ENCODE peak calls at places on chromosomes 4 and X, in four cellular contexts. E, R, X and S are unnamed samples.

GRCh38 chr4:169115144-169115896 is 105.3 kb upstream of the CBR4 start:
- DNase-seq in E (no peak), R (no peak), X (no peak), S (no peak)

GRCh38 chr4:10629394-10629793 is 55.2 kb downstream of the CLNK start:
- DNase-seq in E (no peak), R (no peak), X (no peak), S (no peak)

GRCh38 chr4:177444911-177445736 is 2.9 kb upstream of the AGA start:
- DNase-seq in E (no peak), R (no peak), X (no peak), S (no peak)

GRCh38 chr4:145283909-145284308 is 103.5 kb upstream of the OTUD4 start:
- DNase-seq in E (no peak), R (no peak), X (no peak), S (no peak)

GRCh38 chr4:136811496-136812077 is 720.7 kb downstream of the PCDH18 start:
- DNase-seq in E (no peak), R (no peak), X (no peak), S (no peak)

GRCh38 chr4:53132117-53132889 is 233.6 kb downstream of the SCFD2 start:
- DNase-seq in E (no peak), R (peak; percentile 76), X (no peak), S (no peak)

GRCh38 chr4:16205298-16206164 is 20.7 kb downstream of the TAPT1 start:
- DNase-seq in E (no peak), R (peak; percentile 26), X (peak; percentile 47), S (peak; percentile 35)

GRCh38 chrX:112223391-112223790 is 140.8 kb upstream of the TRPC5 start:
- DNase-seq in E (no peak), R (no peak), X (no peak), S (no peak)

GRCh38 chrX:70434914-70435586 is 9.6 kb upstream of the DLG3 start:
- DNase-seq in E (no peak), R (peak; percentile 51), X (no peak), S (no peak)

GRCh38 chr4:86033171-86033570 is 326.7 kb downstream of the MAPK10 start:
- DNase-seq in E (peak; percentile 39), R (peak; percentile 97), X (peak; percentile 64), S (no peak)

GRCh38 chr4:52244773-52245360 is 193.8 kb downstream of the SPATA18 start:
- DNase-seq in E (no peak), R (no peak), X (peak; percentile 39), S (no peak)

GRCh38 chrX:19746919-19747671 is 140.3 kb downstream of the SH3KBP1 start:
- DNase-seq in E (no peak), R (no peak), X (no peak), S (no peak)

GRCh38 chrX:47992093-47992375 is 11.8 kb downstream of the ZNF182 start:
- DNase-seq in E (no peak), R (no peak), X (no peak), S (no peak)

GRCh38 chrX:39665830-39666518 is 431.8 kb downstream of the BCOR start:
- DNase-seq in E (no peak), R (no peak), X (peak; percentile 7), S (no peak)

GRCh38 chrX:45506149-45506768 is 305.6 kb upstream of the DIPK2B start:
- DNase-seq in E (no peak), R (no peak), X (no peak), S (no peak)

GRCh38 chrX:16528620-16529019 is 121.3 kb upstream of the S100G start:
- DNase-seq in E (no peak), R (no peak), X (no peak), S (no peak)

GRCh38 chrX:37302569-37302968 is 46.6 kb upstream of the PRRG1 start:
- DNase-seq in E (no peak), R (peak; percentile 70), X (peak; percentile 52), S (peak; percentile 20)

GRCh38 chrX:37993857-37994619 is 12.3 kb upstream of the SYTL5 start:
- DNase-seq in E (no peak), R (no peak), X (peak; percentile 33), S (peak; percentile 55)

GRCh38 chr4:123229326-123229725 is 167.3 kb upstream of the SPRY1 start:
- DNase-seq in E (no peak), R (no peak), X (no peak), S (no peak)

GRCh38 chrX:135914404-135914803 is 20.9 kb downstream of the SAGE1 start:
- DNase-seq in E (no peak), R (no peak), X (no peak), S (no peak)

GRCh38 chr4:86816463-86817107 is 32.6 kb downstream of the SLC10A6 start:
- DNase-seq in E (no peak), R (peak; percentile 39), X (no peak), S (no peak)

GRCh38 chr4:136392576-136392975 is 1139.7 kb downstream of the PCDH18 start:
- DNase-seq in E (no peak), R (no peak), X (peak; percentile 11), S (peak; percentile 2)

GRCh38 chrX:2697741-2698294 is 6.7 kb downstream of the CD99 start:
- DNase-seq in E (no peak), R (no peak), X (no peak), S (no peak)

GRCh38 chrX:30951003-30951402 is 61.9 kb upstream of the TAB3 start:
- DNase-seq in E (no peak), R (no peak), X (no peak), S (no peak)

GRCh38 chr4:8643441-8643840 is 50.9 kb downstream of the CPZ start:
- DNase-seq in E (no peak), R (no peak), X (no peak), S (no peak)

GRCh38 chr4:8642651-8643321 is 50.2 kb downstream of the CPZ start:
- DNase-seq in E (no peak), R (no peak), X (no peak), S (no peak)

GRCh38 chr4:8640816-8641215 is 48.3 kb downstream of the CPZ start:
- DNase-seq in E (no peak), R (no peak), X (no peak), S (no peak)

GRCh38 chr4:8641256-8641655 is 48.7 kb downstream of the CPZ start:
- DNase-seq in E (no peak), R (no peak), X (no peak), S (no peak)

GRCh38 chr4:8641931-8642650 is 49.5 kb downstream of the CPZ start:
- DNase-seq in E (no peak), R (no peak), X (no peak), S (no peak)
- H3K4me3 ChIP-seq in E (no peak overlapping the region), R (no peak overlapping the region), X (no peak overlapping the region), S (no peak overlapping the region)

GRCh38 chr4:174874898-174875297 is 43.3 kb upstream of the ADAM29 start:
- DNase-seq in E (no peak), R (no peak), X (no peak), S (no peak)

GRCh38 chr4:174869334-174869733 is 40.3 kb upstream of the GLRA3 start:
- DNase-seq in E (no peak), R (no peak), X (peak; percentile 82), S (peak; percentile 18)

GRCh38 chr4:174870311-174870710 is 41.3 kb upstream of the GLRA3 start:
- DNase-seq in E (no peak), R (no peak), X (no peak), S (no peak)

GRCh38 chr4:174871407-174871806 is 42.4 kb upstream of the GLRA3 start:
- DNase-seq in E (no peak), R (no peak), X (no peak), S (no peak)

GRCh38 chr4:174873931-174874330 is 44.2 kb upstream of the ADAM29 start:
- DNase-seq in E (no peak), R (no peak), X (peak; percentile 63), S (peak; percentile 13)
- TF ChIP-seq CTCF in E (no peak), R (peak; percentile 7), X (peak; percentile 56), S (peak; percentile 20)

DNA sequence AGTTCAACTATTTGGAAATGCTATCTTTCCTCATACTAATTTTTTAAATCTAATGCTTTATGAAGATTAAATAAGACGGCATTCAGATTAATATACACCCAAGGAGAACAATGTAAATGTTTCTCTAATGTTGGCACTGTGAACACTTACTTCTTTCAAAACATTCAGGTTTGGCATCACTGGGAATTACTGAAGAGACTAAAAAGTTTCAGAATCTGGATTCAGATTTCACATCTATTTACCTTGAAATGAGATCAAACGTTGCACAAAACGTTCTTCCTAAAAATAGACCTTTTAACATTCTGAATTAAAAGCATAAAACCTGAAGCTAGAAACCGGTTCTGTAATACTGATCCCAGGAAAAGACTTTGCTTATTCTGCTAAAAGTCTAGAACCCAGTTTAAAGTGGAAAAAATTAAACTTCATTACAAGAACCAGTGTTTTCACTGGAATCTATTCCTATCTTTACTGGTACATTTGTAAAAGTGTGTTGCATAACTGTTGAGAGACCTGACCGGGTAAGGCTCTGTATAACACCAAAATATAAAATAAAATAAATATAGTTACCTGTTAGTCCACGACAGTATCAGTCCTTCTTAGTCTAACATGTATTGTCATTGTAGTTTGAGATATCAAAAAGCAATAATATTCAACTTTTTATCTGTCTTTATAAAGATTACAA is 117.4 kb upstream of the MAP9 start:
- DNase-seq in E (no peak), R (no peak), X (no peak), S (no peak)
- H3K4me3 ChIP-seq in E (no peak overlapping the region), R (no peak overlapping the region), X (no peak overlapping the region), S (no peak overlapping the region)

GRCh38 chrX:134716620-134717012 is 58.3 kb upstream of the PLAC1 start:
- DNase-seq in E (no peak), R (no peak), X (no peak), S (no peak)

GRCh38 chrX:134715930-134716619 is 57.8 kb upstream of the PLAC1 start:
- DNase-seq in E (no peak), R (no peak), X (no peak), S (no peak)

GRCh38 chrX:134717698-134718328 is 59.5 kb upstream of the PLAC1 start:
- DNase-seq in E (no peak), R (peak; percentile 36), X (peak; percentile 53), S (no peak)

GRCh38 chrX:134721766-134722532 is 63.7 kb upstream of the PLAC1 start:
- DNase-seq in E (no peak), R (peak; percentile 51), X (peak; percentile 51), S (no peak)

GRCh38 chrX:134718329-134719317 is 60.4 kb upstream of the PLAC1 start:
- DNase-seq in E (peak; percentile 68), R (peak; percentile 93), X (peak; percentile 96), S (peak; percentile 87)
- TF ChIP-seq CTCF in E (no peak), R (no peak), X (peak; percentile 36), S (no peak)